ENCODE peak calls at places on chromosomes 4 and X, in seven cellular contexts. N is thoracic aorta; W is Caco-2; I is nucleus accumbens; V is activated naive CD8-positive, alpha-beta T cell treated with anti-CD3 and anti-CD28 coated beads, Interleukin-2, amount 50 U/mL, for 16 hours; M is T-helper 2 cell; K is hypothalamus. H is an unnamed sample.
A peak's percentile ranks its signal among the peaks of the same experiment; 100 is the strongest.

GRCh38 chr4:83340692-83341343 is 6.2 kb upstream of the HPSE start:
- DNase-seq in I (no peak), K (no peak), N (no peak), W (no peak), V (peak; percentile 7), M (peak; percentile 7), H (peak; percentile 15)

GRCh38 chr4:7771056-7771455 is 168.6 kb downstream of the AFAP1 start:
- DNase-seq in M (peak; percentile 20), W (no peak), V (no peak), I (no peak), N (no peak), K (no peak), H (no peak)

GRCh38 chr4:1047106-1047975 is 35.9 kb downstream of the FGFRL1 start:
- DNase-seq in N (peak; percentile 1), M (peak; percentile 3), K (no peak), W (peak; percentile 33), V (no peak), I (no peak), H (no peak)

GRCh38 chr4:174538876-174539250 is 16.6 kb upstream of the HPGD start:
- DNase-seq in N (no peak), V (no peak), M (no peak), K (no peak), I (no peak), W (no peak), H (no peak)

GRCh38 chrX:123728001-123728400 is 4.9 kb downstream of the THOC2 start:
- DNase-seq in M (no peak), K (no peak), N (no peak), I (no peak), V (no peak), W (no peak), H (no peak)

GRCh38 chrX:2516612-2517011 is 15.8 kb upstream of the DHRSX start:
- DNase-seq in N (no peak), W (no peak), I (no peak), V (no peak), M (no peak), K (no peak), H (no peak)

GRCh38 chrX:23668335-23668734 is 1.0 kb downstream of the PRDX4 start:
- DNase-seq in M (no peak), V (no peak), W (no peak), I (no peak), K (no peak), N (no peak), H (no peak)

GRCh38 chr4:96312049-96312685 is 472.3 kb downstream of the PDHA2 start:
- DNase-seq in W (no peak), V (no peak), K (no peak), I (no peak), N (no peak), M (no peak), H (no peak)

GRCh38 chrX:151962034-151962433 is 12.4 kb downstream of the GABRE start:
- DNase-seq in I (no peak), N (no peak), K (no peak), V (no peak), M (no peak), W (no peak), H (no peak)

GRCh38 chr4:174764105-174764729 is 64.8 kb downstream of the GLRA3 start:
- DNase-seq in K (no peak), W (no peak), V (no peak), I (no peak), N (no peak), M (no peak), H (peak; percentile 13)

GRCh38 chr4:153427363-153428071 is 38.6 kb upstream of the TMEM131L start:
- DNase-seq in V (no peak), I (no peak), W (no peak), K (no peak), M (no peak), N (no peak), H (no peak)

GRCh38 chr4:929970-930625 is 2.0 kb downstream of the GAK start:
- DNase-seq in M (no peak), K (no peak), V (no peak), N (no peak), I (no peak), W (no peak), H (peak; percentile 76)

GRCh38 chr4:120056249-120056648 is 10.4 kb downstream of the MAD2L1 start:
- DNase-seq in W (no peak), K (no peak), M (no peak), V (no peak), N (no peak), I (no peak), H (peak; percentile 10)

GRCh38 chr4:107444-108429 is 16.6 kb upstream of the ZNF718 start:
- DNase-seq in M (no peak), V (no peak), W (no peak), N (no peak), K (no peak), I (no peak), H (no peak)

GRCh38 chr4:8910100-8910821 is 38.6 kb upstream of the HMX1 start:
- DNase-seq in M (no peak), V (no peak), I (no peak), N (no peak), W (peak; percentile 29), K (no peak), H (no peak)

GRCh38 chr4:22466582-22466981 is 49.3 kb downstream of the ADGRA3 start:
- DNase-seq in I (no peak), N (no peak), V (no peak), M (no peak), K (no peak), W (no peak), H (no peak)

GRCh38 chr4:154838155-154838554 is 57.1 kb downstream of the RBM46 start:
- DNase-seq in K (no peak), V (no peak), I (no peak), N (no peak), W (no peak), M (no peak), H (no peak)

GRCh38 chr4:183905593-183906485 is 732 bp downstream of the STOX2 start:
- DNase-seq in N (no peak), W (no peak), K (peak; percentile 48), I (peak; percentile 69), M (no peak), V (no peak), H (no peak)

GRCh38 chr4:103098746-103099421 is 750 bp downstream of the BDH2 start:
- DNase-seq in V (no peak), K (no peak), W (no peak), M (no peak), N (no peak), I (no peak), H (no peak)

GRCh38 chr4:163565228-163566040 is 70.9 kb downstream of the TMA16 start:
- DNase-seq in K (no peak), I (no peak), M (no peak), V (no peak), N (no peak), W (no peak), H (no peak)

H was measured in MV-4-11.